ENCODE peak calls at places on chromosomes 5 and 9, in six cellular contexts. One of them, this sample, is unnamed.

GRCh38 chr5:153900703-153901395 is 137.9 kb downstream of the FAM114A2 start:
- DNase-seq in T follicular helper cell: no peak
- DNase-seq in stimulated activated CD4-positive, alpha-beta T cell treated with anti-CD3 and anti-CD28 coated beads, TNF-alpha, amount 100 ng/mL, for 1 hour: no peak
- DNase-seq in frontal cortex: no peak
- DNase-seq in dorsolateral prefrontal cortex: no peak
- DNase-seq in glomerular endothelial cell: no peak
- DNase-seq in this sample: no peak

GRCh38 chr9:121784706-121785426 is 133.4 kb downstream of the DAB2IP start:
- DNase-seq in frontal cortex: no peak
- DNase-seq in glomerular endothelial cell: no peak
- DNase-seq in stimulated activated CD4-positive, alpha-beta T cell treated with anti-CD3 and anti-CD28 coated beads, TNF-alpha, amount 100 ng/mL, for 1 hour: no peak
- DNase-seq in dorsolateral prefrontal cortex: no peak
- DNase-seq in T follicular helper cell: no peak
- DNase-seq in this sample: no peak

GRCh38 chr9:133812941-133813748 is 75.0 kb upstream of the SARDH start:
- DNase-seq in stimulated activated CD4-positive, alpha-beta T cell treated with anti-CD3 and anti-CD28 coated beads, TNF-alpha, amount 100 ng/mL, for 1 hour: no peak
- DNase-seq in dorsolateral prefrontal cortex: no peak
- DNase-seq in T follicular helper cell: no peak
- DNase-seq in glomerular endothelial cell: no peak
- DNase-seq in frontal cortex: no peak
- DNase-seq in this sample: no peak

GRCh38 chr9:532707-533106 is 308.8 kb upstream of the DMRT1 start:
- DNase-seq in glomerular endothelial cell: no peak
- DNase-seq in T follicular helper cell: no peak
- DNase-seq in frontal cortex: no peak
- DNase-seq in stimulated activated CD4-positive, alpha-beta T cell treated with anti-CD3 and anti-CD28 coated beads, TNF-alpha, amount 100 ng/mL, for 1 hour: no peak
- DNase-seq in dorsolateral prefrontal cortex: no peak
- DNase-seq in this sample: no peak

GRCh38 chr9:93089481-93089991 is 6.5 kb upstream of the CARD19 start:
- DNase-seq in stimulated activated CD4-positive, alpha-beta T cell treated with anti-CD3 and anti-CD28 coated beads, TNF-alpha, amount 100 ng/mL, for 1 hour: no peak
- DNase-seq in frontal cortex: no peak
- DNase-seq in glomerular endothelial cell: no peak
- DNase-seq in T follicular helper cell: no peak
- DNase-seq in dorsolateral prefrontal cortex: peak
- DNase-seq in this sample: no peak

GRCh38 chr9:35951736-35952135 is 6.2 kb downstream of the OR2S2 start:
- DNase-seq in frontal cortex: no peak
- DNase-seq in glomerular endothelial cell: peak
- DNase-seq in T follicular helper cell: no peak
- DNase-seq in stimulated activated CD4-positive, alpha-beta T cell treated with anti-CD3 and anti-CD28 coated beads, TNF-alpha, amount 100 ng/mL, for 1 hour: no peak
- DNase-seq in dorsolateral prefrontal cortex: no peak
- DNase-seq in this sample: no peak

GRCh38 chr9:34484678-34485077 is 26.1 kb downstream of the DNAI1 start:
- DNase-seq in T follicular helper cell: no peak
- DNase-seq in frontal cortex: no peak
- DNase-seq in stimulated activated CD4-positive, alpha-beta T cell treated with anti-CD3 and anti-CD28 coated beads, TNF-alpha, amount 100 ng/mL, for 1 hour: no peak
- DNase-seq in dorsolateral prefrontal cortex: no peak
- DNase-seq in glomerular endothelial cell: no peak
- DNase-seq in this sample: no peak

GRCh38 chr5:143066556-143067281 is 296.5 kb downstream of the ARHGAP26 start:
- DNase-seq in T follicular helper cell: no peak
- DNase-seq in stimulated activated CD4-positive, alpha-beta T cell treated with anti-CD3 and anti-CD28 coated beads, TNF-alpha, amount 100 ng/mL, for 1 hour: no peak
- DNase-seq in dorsolateral prefrontal cortex: no peak
- DNase-seq in frontal cortex: no peak
- DNase-seq in glomerular endothelial cell: no peak
- DNase-seq in this sample: no peak

GRCh38 chr5:135239461-135240282 is 159.4 kb downstream of the MACROH2A1 start:
- DNase-seq in dorsolateral prefrontal cortex: no peak
- DNase-seq in stimulated activated CD4-positive, alpha-beta T cell treated with anti-CD3 and anti-CD28 coated beads, TNF-alpha, amount 100 ng/mL, for 1 hour: no peak
- DNase-seq in T follicular helper cell: no peak
- DNase-seq in frontal cortex: no peak
- DNase-seq in glomerular endothelial cell: no peak
- DNase-seq in this sample: no peak

GRCh38 chr5:57394421-57395210 is 88.0 kb downstream of the ACTBL2 start:
- DNase-seq in frontal cortex: no peak
- DNase-seq in glomerular endothelial cell: no peak
- DNase-seq in dorsolateral prefrontal cortex: no peak
- DNase-seq in stimulated activated CD4-positive, alpha-beta T cell treated with anti-CD3 and anti-CD28 coated beads, TNF-alpha, amount 100 ng/mL, for 1 hour: no peak
- DNase-seq in T follicular helper cell: no peak
- DNase-seq in this sample: no peak

GRCh38 chr9:138103111-138103823 is 225.7 kb downstream of the CACNA1B start:
- DNase-seq in frontal cortex: peak
- DNase-seq in T follicular helper cell: no peak
- DNase-seq in glomerular endothelial cell: no peak
- DNase-seq in dorsolateral prefrontal cortex: no peak
- DNase-seq in stimulated activated CD4-positive, alpha-beta T cell treated with anti-CD3 and anti-CD28 coated beads, TNF-alpha, amount 100 ng/mL, for 1 hour: no peak
- DNase-seq in this sample: no peak

GRCh38 chr5:5598547-5599113 is 176.2 kb downstream of the ICE1 start:
- DNase-seq in glomerular endothelial cell: no peak
- DNase-seq in T follicular helper cell: no peak
- DNase-seq in dorsolateral prefrontal cortex: no peak
- DNase-seq in stimulated activated CD4-positive, alpha-beta T cell treated with anti-CD3 and anti-CD28 coated beads, TNF-alpha, amount 100 ng/mL, for 1 hour: no peak
- DNase-seq in frontal cortex: no peak
- DNase-seq in this sample: no peak

GRCh38 chr9:106575903-106576755 is 286.8 kb upstream of the ZNF462 start:
- DNase-seq in dorsolateral prefrontal cortex: no peak
- DNase-seq in stimulated activated CD4-positive, alpha-beta T cell treated with anti-CD3 and anti-CD28 coated beads, TNF-alpha, amount 100 ng/mL, for 1 hour: no peak
- DNase-seq in frontal cortex: no peak
- DNase-seq in glomerular endothelial cell: no peak
- DNase-seq in T follicular helper cell: no peak
- DNase-seq in this sample: peak

GRCh38 chr9:29285818-29286217 is 1712.5 kb upstream of the C9orf72 start:
- DNase-seq in glomerular endothelial cell: no peak
- DNase-seq in frontal cortex: no peak
- DNase-seq in dorsolateral prefrontal cortex: no peak
- DNase-seq in stimulated activated CD4-positive, alpha-beta T cell treated with anti-CD3 and anti-CD28 coated beads, TNF-alpha, amount 100 ng/mL, for 1 hour: no peak
- DNase-seq in T follicular helper cell: no peak
- DNase-seq in this sample: no peak

GRCh38 chr5:62431735-62432617 is 19.4 kb downstream of the IPO11 start:
- DNase-seq in glomerular endothelial cell: no peak
- DNase-seq in T follicular helper cell: no peak
- DNase-seq in stimulated activated CD4-positive, alpha-beta T cell treated with anti-CD3 and anti-CD28 coated beads, TNF-alpha, amount 100 ng/mL, for 1 hour: no peak
- DNase-seq in frontal cortex: no peak
- DNase-seq in dorsolateral prefrontal cortex: no peak
- DNase-seq in this sample: no peak

GRCh38 chr9:125521462-125522327 is 185.3 kb downstream of the MAPKAP1 start:
- DNase-seq in T follicular helper cell: no peak
- DNase-seq in glomerular endothelial cell: peak
- DNase-seq in dorsolateral prefrontal cortex: no peak
- DNase-seq in frontal cortex: no peak
- DNase-seq in stimulated activated CD4-positive, alpha-beta T cell treated with anti-CD3 and anti-CD28 coated beads, TNF-alpha, amount 100 ng/mL, for 1 hour: no peak
- DNase-seq in this sample: no peak

GRCh38 chr5:172722309-172722815 is 48.6 kb downstream of the DUSP1 start:
- DNase-seq in dorsolateral prefrontal cortex: no peak
- DNase-seq in stimulated activated CD4-positive, alpha-beta T cell treated with anti-CD3 and anti-CD28 coated beads, TNF-alpha, amount 100 ng/mL, for 1 hour: no peak
- DNase-seq in T follicular helper cell: no peak
- DNase-seq in glomerular endothelial cell: no peak
- DNase-seq in frontal cortex: no peak
- DNase-seq in this sample: no peak

GRCh38 chr5:45774528-45774927 is 78.3 kb upstream of the HCN1 start:
- DNase-seq in T follicular helper cell: no peak
- DNase-seq in glomerular endothelial cell: no peak
- DNase-seq in dorsolateral prefrontal cortex: no peak
- DNase-seq in stimulated activated CD4-positive, alpha-beta T cell treated with anti-CD3 and anti-CD28 coated beads, TNF-alpha, amount 100 ng/mL, for 1 hour: no peak
- DNase-seq in frontal cortex: no peak
- DNase-seq in this sample: no peak

GRCh38 chr5:28766565-28767158 is 1728.3 kb upstream of the CDH9 start:
- DNase-seq in frontal cortex: no peak
- DNase-seq in stimulated activated CD4-positive, alpha-beta T cell treated with anti-CD3 and anti-CD28 coated beads, TNF-alpha, amount 100 ng/mL, for 1 hour: no peak
- DNase-seq in T follicular helper cell: no peak
- DNase-seq in glomerular endothelial cell: peak
- DNase-seq in dorsolateral prefrontal cortex: no peak
- DNase-seq in this sample: no peak

GRCh38 chr5:170691623-170692022 is 91.9 kb upstream of the GABRP start:
- DNase-seq in glomerular endothelial cell: no peak
- DNase-seq in frontal cortex: no peak
- DNase-seq in stimulated activated CD4-positive, alpha-beta T cell treated with anti-CD3 and anti-CD28 coated beads, TNF-alpha, amount 100 ng/mL, for 1 hour: no peak
- DNase-seq in T follicular helper cell: no peak
- DNase-seq in dorsolateral prefrontal cortex: no peak
- DNase-seq in this sample: no peak

GRCh38 chr9:107176701-107177100 is 106.4 kb upstream of the RAD23B start:
- DNase-seq in frontal cortex: no peak
- DNase-seq in T follicular helper cell: no peak
- DNase-seq in glomerular endothelial cell: no peak
- DNase-seq in dorsolateral prefrontal cortex: no peak
- DNase-seq in stimulated activated CD4-positive, alpha-beta T cell treated with anti-CD3 and anti-CD28 coated beads, TNF-alpha, amount 100 ng/mL, for 1 hour: no peak
- DNase-seq in this sample: no peak

GRCh38 chr9:10255758-10256157 is 357.0 kb downstream of the PTPRD start:
- DNase-seq in T follicular helper cell: no peak
- DNase-seq in stimulated activated CD4-positive, alpha-beta T cell treated with anti-CD3 and anti-CD28 coated beads, TNF-alpha, amount 100 ng/mL, for 1 hour: no peak
- DNase-seq in frontal cortex: no peak
- DNase-seq in dorsolateral prefrontal cortex: no peak
- DNase-seq in glomerular endothelial cell: no peak
- DNase-seq in this sample: no peak

GRCh38 chr9:114053246-114054005 is 24.7 kb downstream of the AMBP start:
- DNase-seq in frontal cortex: no peak
- DNase-seq in glomerular endothelial cell: no peak
- DNase-seq in T follicular helper cell: no peak
- DNase-seq in dorsolateral prefrontal cortex: no peak
- DNase-seq in stimulated activated CD4-positive, alpha-beta T cell treated with anti-CD3 and anti-CD28 coated beads, TNF-alpha, amount 100 ng/mL, for 1 hour: no peak
- DNase-seq in this sample: no peak

GRCh38 chr5:93677344-93678021 is 63.9 kb downstream of the POU5F2 start:
- DNase-seq in frontal cortex: no peak
- DNase-seq in dorsolateral prefrontal cortex: no peak
- DNase-seq in T follicular helper cell: no peak
- DNase-seq in glomerular endothelial cell: no peak
- DNase-seq in stimulated activated CD4-positive, alpha-beta T cell treated with anti-CD3 and anti-CD28 coated beads, TNF-alpha, amount 100 ng/mL, for 1 hour: no peak
- DNase-seq in this sample: no peak

GRCh38 chr9:122186301-122186700 is 26.6 kb downstream of the MORN5 start:
- DNase-seq in dorsolateral prefrontal cortex: no peak
- DNase-seq in stimulated activated CD4-positive, alpha-beta T cell treated with anti-CD3 and anti-CD28 coated beads, TNF-alpha, amount 100 ng/mL, for 1 hour: no peak
- DNase-seq in T follicular helper cell: no peak
- DNase-seq in glomerular endothelial cell: no peak
- DNase-seq in frontal cortex: no peak
- DNase-seq in this sample: no peak

GRCh38 chr9:93996863-93997262 is 41.7 kb upstream of the BARX1 start:
- DNase-seq in glomerular endothelial cell: no peak
- DNase-seq in stimulated activated CD4-positive, alpha-beta T cell treated with anti-CD3 and anti-CD28 coated beads, TNF-alpha, amount 100 ng/mL, for 1 hour: no peak
- DNase-seq in dorsolateral prefrontal cortex: no peak
- DNase-seq in T follicular helper cell: no peak
- DNase-seq in frontal cortex: no peak
- DNase-seq in this sample: no peak

GRCh38 chr5:143435207-143435657 is 31.7 kb upstream of the NR3C1 start:
- DNase-seq in frontal cortex: no peak
- DNase-seq in T follicular helper cell: no peak
- DNase-seq in stimulated activated CD4-positive, alpha-beta T cell treated with anti-CD3 and anti-CD28 coated beads, TNF-alpha, amount 100 ng/mL, for 1 hour: no peak
- DNase-seq in dorsolateral prefrontal cortex: no peak
- DNase-seq in glomerular endothelial cell: no peak
- DNase-seq in this sample: no peak

GRCh38 chr5:56161446-56161838 is 71.7 kb downstream of the ANKRD55 start:
- DNase-seq in stimulated activated CD4-positive, alpha-beta T cell treated with anti-CD3 and anti-CD28 coated beads, TNF-alpha, amount 100 ng/mL, for 1 hour: no peak
- DNase-seq in frontal cortex: no peak
- DNase-seq in dorsolateral prefrontal cortex: no peak
- DNase-seq in glomerular endothelial cell: no peak
- DNase-seq in T follicular helper cell: no peak
- DNase-seq in this sample: no peak

GRCh38 chr9:130844028-130844427 is 9.0 kb downstream of the ABL1 start:
- DNase-seq in T follicular helper cell: no peak
- DNase-seq in stimulated activated CD4-positive, alpha-beta T cell treated with anti-CD3 and anti-CD28 coated beads, TNF-alpha, amount 100 ng/mL, for 1 hour: no peak
- DNase-seq in dorsolateral prefrontal cortex: no peak
- DNase-seq in frontal cortex: no peak
- DNase-seq in glomerular endothelial cell: no peak
- DNase-seq in this sample: no peak

GRCh38 chr5:75844301-75844700 is 127.1 kb upstream of the POC5 start:
- DNase-seq in glomerular endothelial cell: no peak
- DNase-seq in T follicular helper cell: no peak
- DNase-seq in dorsolateral prefrontal cortex: no peak
- DNase-seq in stimulated activated CD4-positive, alpha-beta T cell treated with anti-CD3 and anti-CD28 coated beads, TNF-alpha, amount 100 ng/mL, for 1 hour: no peak
- DNase-seq in frontal cortex: no peak
- DNase-seq in this sample: no peak

GRCh38 chr5:65874241-65874640 is 52.1 kb upstream of the ERBIN start:
- DNase-seq in frontal cortex: no peak
- DNase-seq in dorsolateral prefrontal cortex: no peak
- DNase-seq in T follicular helper cell: no peak
- DNase-seq in glomerular endothelial cell: no peak
- DNase-seq in stimulated activated CD4-positive, alpha-beta T cell treated with anti-CD3 and anti-CD28 coated beads, TNF-alpha, amount 100 ng/mL, for 1 hour: no peak
- DNase-seq in this sample: no peak